ENCODE peak calls at places on chromosome 7, in ten cellular contexts. M, C, A, W, H, O, I, X, Q and G are unnamed samples.

GRCh38 chr7:92421676-92422435 is 25.4 kb upstream of the GATAD1 start:
- DNase-seq in M (no peak), C (no peak), A (no peak), W (no peak), H (no peak), O (peak), I (no peak), X (no peak), Q (no peak), G (no peak)

GRCh38 chr7:12389089-12389700 is 14.5 kb downstream of the VWDE start:
- DNase-seq in M (peak), C (peak), A (peak), W (peak), H (peak), O (peak), I (peak), X (peak), Q (peak), G (peak)

GRCh38 chr7:94258418-94258817 is 136.3 kb upstream of the COL1A2 start:
- DNase-seq in M (no peak), C (no peak), A (no peak), W (no peak), H (no peak), O (no peak), I (no peak), X (no peak), Q (no peak), G (no peak)

GRCh38 chr7:29609162-29610030 is 45.8 kb downstream of the PRR15 start:
- DNase-seq in M (peak), C (no peak), A (no peak), W (no peak), H (no peak), O (no peak), I (peak), X (peak), Q (peak), G (peak)

GRCh38 chr7:50562126-50562525 is 3.1 kb downstream of the DDC start:
- DNase-seq in M (no peak), C (no peak), A (no peak), W (no peak), H (no peak), O (no peak), I (no peak), X (no peak), Q (no peak), G (no peak)

GRCh38 chr7:124764847-124765400 is 668 bp downstream of the GPR37 start:
- DNase-seq in M (no peak), C (peak), A (no peak), W (peak), H (no peak), O (peak), I (peak), X (no peak), Q (no peak), G (peak)

GRCh38 chr7:98222533-98223195 is 11.4 kb downstream of the BHLHA15 start:
- DNase-seq in M (no peak), C (no peak), A (no peak), W (no peak), H (no peak), O (no peak), I (no peak), X (no peak), Q (no peak), G (no peak)

GRCh38 chr7:125112741-125113309 is 183.2 kb upstream of the POT1 start:
- DNase-seq in M (no peak), C (no peak), A (no peak), W (no peak), H (no peak), O (peak), I (no peak), X (no peak), Q (no peak), G (no peak)

GRCh38 chr7:81499262-81500116 is 270.4 kb downstream of the HGF start:
- DNase-seq in M (peak), C (no peak), A (no peak), W (peak), H (no peak), O (peak), I (peak), X (peak), Q (peak), G (peak)

GRCh38 chr7:30575910-30576309 is 18.8 kb upstream of the GARS1 start:
- DNase-seq in M (no peak), C (no peak), A (no peak), W (no peak), H (no peak), O (no peak), I (no peak), X (no peak), Q (no peak), G (no peak)

GRCh38 chr7:124667312-124667711 is 98.3 kb downstream of the GPR37 start:
- DNase-seq in M (no peak), C (no peak), A (no peak), W (no peak), H (no peak), O (peak), I (no peak), X (peak), Q (peak), G (no peak)

GRCh38 chr7:120993575-120994191 is 5.2 kb downstream of the CPED1 start:
- DNase-seq in M (no peak), C (no peak), A (no peak), W (no peak), H (no peak), O (peak), I (no peak), X (peak), Q (peak), G (no peak)

GRCh38 chr7:158585721-158586498 is 1.7 kb downstream of the PTPRN2 start:
- DNase-seq in M (no peak), C (no peak), A (no peak), W (no peak), H (no peak), O (no peak), I (no peak), X (no peak), Q (no peak), G (no peak)

GRCh38 chr7:20542594-20542993 is 72.9 kb upstream of the ABCB5 start:
- DNase-seq in M (no peak), C (no peak), A (peak), W (no peak), H (no peak), O (no peak), I (no peak), X (peak), Q (peak), G (no peak)

GRCh38 chr7:100680589-100681271 is 7.2 kb downstream of the GNB2 start:
- DNase-seq in M (no peak), C (peak), A (no peak), W (peak), H (no peak), O (no peak), I (no peak), X (no peak), Q (no peak), G (no peak)

GRCh38 chr7:44460325-44460724 is 30.1 kb downstream of the NUDCD3 start:
- DNase-seq in M (no peak), C (peak), A (no peak), W (no peak), H (peak), O (no peak), I (peak), X (no peak), Q (peak), G (no peak)

GRCh38 chr7:150852371-150852905 is at the start of gene AOC1:
- DNase-seq in M (no peak), C (no peak), A (peak), W (no peak), H (no peak), O (no peak), I (peak), X (no peak), Q (no peak), G (no peak)

GRCh38 chr7:13050703-13051102 is 363.3 kb downstream of the ARL4A start:
- DNase-seq in M (no peak), C (no peak), A (no peak), W (no peak), H (no peak), O (peak), I (no peak), X (peak), Q (peak), G (no peak)

GRCh38 chr7:2249744-2250323 is 7.8 kb downstream of the NUDT1 start:
- DNase-seq in M (no peak), C (no peak), A (no peak), W (no peak), H (no peak), O (no peak), I (no peak), X (no peak), Q (no peak), G (no peak)

GRCh38 chr7:19333706-19334105 is 188.5 kb upstream of the FERD3L start:
- DNase-seq in M (no peak), C (no peak), A (no peak), W (peak), H (no peak), O (no peak), I (no peak), X (no peak), Q (no peak), G (no peak)

GRCh38 chr7:156999611-157000046 is 10.8 kb downstream of the MNX1 start:
- DNase-seq in M (no peak), C (no peak), A (no peak), W (no peak), H (no peak), O (no peak), I (no peak), X (no peak), Q (no peak), G (no peak)

GRCh38 chr7:7323352-7323751 is 141.0 kb downstream of the C1GALT1 start:
- DNase-seq in M (no peak), C (no peak), A (no peak), W (no peak), H (no peak), O (no peak), I (no peak), X (no peak), Q (no peak), G (no peak)

GRCh38 chr7:21355406-21355874 is 72.4 kb upstream of the SP4 start:
- DNase-seq in M (no peak), C (peak), A (no peak), W (no peak), H (peak), O (no peak), I (peak), X (no peak), Q (no peak), G (no peak)

GRCh38 chr7:109126404-109127050 is 556.9 kb downstream of the DNAJB9 start:
- DNase-seq in M (no peak), C (no peak), A (no peak), W (no peak), H (no peak), O (no peak), I (no peak), X (no peak), Q (peak), G (no peak)

GRCh38 chr7:121530251-121531174 is 134.4 kb upstream of the FAM3C start:
- DNase-seq in M (no peak), C (peak), A (no peak), W (no peak), H (no peak), O (peak), I (peak), X (peak), Q (peak), G (no peak)

GRCh38 chr7:105975770-105976428 is 12.8 kb downstream of the CDHR3 start:
- DNase-seq in M (no peak), C (no peak), A (peak), W (no peak), H (no peak), O (peak), I (no peak), X (peak), Q (peak), G (no peak)

GRCh38 chr7:57437581-57437980 is 12.4 kb upstream of the ZNF716 start:
- DNase-seq in M (no peak), C (no peak), A (no peak), W (no peak), H (no peak), O (no peak), I (no peak), X (no peak), Q (no peak), G (no peak)

GRCh38 chr7:43756368-43757072 is 2.0 kb upstream of the BLVRA start:
- DNase-seq in M (no peak), C (peak), A (no peak), W (no peak), H (no peak), O (peak), I (no peak), X (peak), Q (peak), G (no peak)

GRCh38 chr7:40944981-40945585 is 757.8 kb downstream of the INHBA start:
- DNase-seq in M (no peak), C (no peak), A (no peak), W (no peak), H (no peak), O (no peak), I (no peak), X (no peak), Q (no peak), G (no peak)

GRCh38 chr7:132239422-132239994 is 336.8 kb downstream of the PLXNA4 start:
- DNase-seq in M (no peak), C (no peak), A (no peak), W (no peak), H (no peak), O (no peak), I (no peak), X (no peak), Q (no peak), G (no peak)

GRCh38 chr7:43629857-43630256 is 46.9 kb downstream of the STK17A start:
- DNase-seq in M (no peak), C (no peak), A (no peak), W (no peak), H (no peak), O (no peak), I (no peak), X (no peak), Q (no peak), G (no peak)